ENCODE peak calls at places on chromosomes 5 and 9, in seven cellular contexts. P is A172; E is upper lobe of right lung; V is NCI-H2029; W is CD4-positive, alpha-beta T cell; K is AG10803; C is anterior cingulate cortex. N is an unnamed sample.

GRCh38 chr9:122056484-122056883 is 36.6 kb downstream of the TTLL11 start:
- DNase-seq in P (peak), E (no peak), V (no peak), W (no peak), K (no peak), C (no peak), N (no peak)

GRCh38 chr9:105067895-105068580 is 140.1 kb upstream of the ABCA1 start:
- DNase-seq in P (peak), E (no peak), V (no peak), W (no peak), K (peak), C (no peak), N (no peak)

GRCh38 chr5:68406344-68406743 is 190.8 kb downstream of the PIK3R1 start:
- DNase-seq in P (no peak), E (no peak), V (no peak), W (no peak), K (no peak), C (no peak), N (no peak)

GRCh38 chr5:143244000-143244736 is 159.3 kb downstream of the NR3C1 start:
- DNase-seq in P (peak), E (no peak), V (no peak), W (no peak), K (peak), C (no peak), N (no peak)

GRCh38 chr5:141521244-141521781 is 32.4 kb downstream of the PCDHGC5 start:
- DNase-seq in P (peak), E (no peak), V (peak), W (no peak), K (peak), C (peak), N (peak)

GRCh38 chr9:136488247-136489214 is 5.7 kb upstream of the SEC16A start:
- DNase-seq in P (peak), E (peak), V (peak), W (peak), K (no peak), C (peak), N (peak)

GRCh38 chr9:134325096-134325812 is 1.0 kb upstream of the RXRA start:
- DNase-seq in P (peak), E (peak), V (no peak), W (no peak), K (peak), C (no peak), N (peak)

GRCh38 chr9:6495484-6495883 is 82.5 kb downstream of the UHRF2 start:
- DNase-seq in P (no peak), E (no peak), V (no peak), W (no peak), K (no peak), C (no peak), N (peak)

GRCh38 chr9:135925496-135926133 is 18.3 kb upstream of the CAMSAP1 start:
- DNase-seq in P (no peak), E (peak), V (no peak), W (no peak), K (no peak), C (no peak), N (no peak)

GRCh38 chr9:122226758-122227575 is 1.8 kb downstream of the LHX6 start:
- DNase-seq in P (no peak), E (no peak), V (no peak), W (no peak), K (no peak), C (no peak), N (no peak)

GRCh38 chr5:107331312-107331711 is 339.4 kb downstream of the EFNA5 start:
- DNase-seq in P (no peak), E (no peak), V (no peak), W (no peak), K (no peak), C (no peak), N (no peak)

GRCh38 chr5:76804266-76804665 is 14.6 kb upstream of the F2RL1 start:
- DNase-seq in P (peak), E (peak), V (no peak), W (no peak), K (no peak), C (no peak), N (no peak)

GRCh38 chr5:127063236-127063913 is 9.9 kb downstream of the C5orf63 start:
- DNase-seq in P (no peak), E (no peak), V (no peak), W (no peak), K (no peak), C (no peak), N (no peak)

GRCh38 chr5:137778772-137779564 is 24.8 kb upstream of the HNRNPA0 start:
- DNase-seq in P (peak), E (no peak), V (no peak), W (no peak), K (peak), C (no peak), N (peak)

GRCh38 chr9:135101068-135101410 is 13.6 kb downstream of the OLFM1 start:
- DNase-seq in P (no peak), E (no peak), V (no peak), W (no peak), K (no peak), C (no peak), N (no peak)

GRCh38 chr9:69919461-69920061 is 98.9 kb downstream of the CFAP95 start:
- DNase-seq in P (peak), E (no peak), V (peak), W (no peak), K (peak), C (no peak), N (peak)

GRCh38 chr5:56259002-56259511 is 25.9 kb upstream of the ANKRD55 start:
- DNase-seq in P (peak), E (no peak), V (no peak), W (no peak), K (peak), C (no peak), N (no peak)

N was measured in SK-MEL-5.